ENCODE peak calls at places on chromosomes 5 and 9, in six cellular contexts. D is AG04449, C is upper lobe of right lung, M is kidney, E is sigmoid colon, O is lower lobe of right lung. L is an unnamed sample.

GRCh38 chr5:144117412-144117811 is 53.0 kb downstream of the YIPF5 start:
- DNase-seq in D (no peak), C (no peak), M (no peak), E (no peak), O (no peak), L (no peak)

GRCh38 chr5:174535691-174536090 is 188.7 kb upstream of the MSX2 start:
- DNase-seq in O (no peak), D (no peak), M (no peak), E (no peak), C (no peak), L (peak)

GRCh38 chr9:74960548-74960947 is 7.8 kb upstream of the C9orf40 start:
- DNase-seq in O (no peak), C (no peak), E (no peak), D (no peak), M (no peak), L (peak)

GRCh38 chr5:89662499-89662898 is 747.1 kb downstream of the CETN3 start:
- DNase-seq in E (no peak), D (no peak), M (no peak), O (no peak), C (no peak), L (no peak)

GRCh38 chr5:64176301-64176700 is 10.7 kb downstream of the RNF180 start:
- DNase-seq in O (no peak), C (no peak), M (no peak), E (no peak), D (no peak), L (no peak)

GRCh38 chr9:126984969-126985368 is 70.4 kb downstream of the RALGPS1 start:
- DNase-seq in D (no peak), O (no peak), E (no peak), M (no peak), C (no peak), L (no peak)

GRCh38 chr5:170238456-170238855 is 5.7 kb downstream of the C5orf58 start:
- DNase-seq in O (no peak), M (no peak), E (no peak), C (no peak), D (no peak), L (no peak)

GRCh38 chr9:111427186-111427585 is 57.0 kb downstream of the ECPAS start:
- DNase-seq in E (no peak), D (peak), C (no peak), O (no peak), M (no peak), L (peak)

DNA sequence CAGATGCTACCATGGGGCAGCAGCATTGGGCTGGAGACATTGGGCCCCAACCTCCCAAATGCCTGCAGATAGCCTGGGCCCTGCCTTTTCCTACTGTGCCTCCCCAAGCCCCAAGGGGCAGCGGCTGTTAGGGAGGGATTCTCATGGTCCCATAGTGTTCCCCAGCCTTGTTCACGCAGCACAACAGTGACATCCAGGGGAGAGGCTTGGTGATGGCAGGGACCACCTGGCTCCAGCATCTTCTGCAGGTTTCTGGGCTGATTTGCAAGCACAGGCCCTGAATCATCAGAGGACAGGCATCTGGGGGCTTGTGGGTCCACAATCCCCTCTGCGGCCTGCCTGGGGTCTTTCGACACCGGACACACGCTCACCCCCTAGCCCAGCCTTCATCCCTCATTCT is 354.6 kb downstream of the SLIT3 start:
- DNase-seq in M (no peak), E (no peak), D (no peak), C (no peak), O (no peak), L (no peak)
- TF ChIP-seq CTCF in M (no peak), E (no peak), D (peak), C (no peak), O (no peak), L (peak)

GRCh38 chr5:3600106-3600997 is 4.7 kb downstream of the IRX1 start:
- DNase-seq in D (no peak), E (no peak), O (no peak), M (no peak), C (no peak), L (peak)

GRCh38 chr5:3598725-3599282 is 3.2 kb downstream of the IRX1 start:
- DNase-seq in O (no peak), M (no peak), E (no peak), C (no peak), D (no peak), L (peak)

GRCh38 chr5:3601060-3601710 is 5.6 kb downstream of the IRX1 start:
- DNase-seq in E (no peak), O (no peak), D (no peak), C (no peak), M (no peak), L (peak)

GRCh38 chr5:3598236-3598635 is 2.6 kb downstream of the IRX1 start:
- DNase-seq in D (no peak), C (no peak), O (no peak), E (no peak), M (no peak), L (no peak)

GRCh38 chr5:3599283-3600105 is 3.9 kb downstream of the IRX1 start:
- DNase-seq in O (no peak), E (no peak), D (no peak), C (no peak), M (no peak), L (peak)
- TF ChIP-seq CTCF in O (peak), E (no peak), D (peak), C (no peak), M (no peak), L (peak)

GRCh38 chr9:136719212-136719880 is 7.0 kb downstream of the DIPK1B start:
- DNase-seq in M (peak), C (no peak), O (peak), E (no peak), D (no peak), L (no peak)
- TF ChIP-seq CTCF in M (no peak), C (peak), O (peak), E (no peak), D (no peak), L (no peak)

DNA sequence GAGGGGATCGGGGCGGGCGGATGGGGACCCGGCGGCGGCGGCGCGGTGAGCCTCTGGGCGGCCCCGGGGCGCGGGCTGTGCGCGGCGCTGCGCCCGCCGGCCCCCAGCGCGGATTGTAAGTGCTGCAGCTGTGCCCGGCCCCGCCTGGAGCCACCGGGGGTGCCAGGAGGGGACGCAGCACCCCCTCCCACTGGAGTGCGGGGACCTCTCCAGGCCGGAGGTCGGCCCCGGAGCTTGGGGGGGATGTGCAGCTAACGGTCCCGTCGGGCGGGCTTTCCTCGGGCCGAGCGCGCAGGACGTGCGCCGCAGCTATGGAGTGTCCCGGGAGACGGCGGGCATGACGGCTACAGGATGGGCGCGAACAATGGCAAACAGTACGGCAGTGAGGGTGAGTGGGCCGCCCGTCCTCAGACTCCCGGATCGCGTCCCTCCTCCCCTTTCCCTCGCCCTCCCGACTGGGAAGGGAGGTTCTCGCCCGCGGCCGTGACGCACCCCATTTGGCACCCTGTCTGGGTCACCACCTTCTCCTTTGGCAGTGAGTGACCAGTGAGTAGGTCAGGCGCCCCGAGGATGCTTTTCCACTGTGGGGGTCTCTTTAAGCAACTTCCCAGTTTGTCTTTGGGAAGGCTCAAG is 462 bp downstream of the FBXL7 start:
- DNase-seq in O (peak), M (peak), D (no peak), C (peak), E (peak), L (peak)
- TF ChIP-seq CTCF in O (no peak), M (no peak), D (no peak), C (no peak), E (no peak), L (no peak)

GRCh38 chr5:78895616-78896015 is 89.5 kb downstream of the ARSB start:
- DNase-seq in O (no peak), D (no peak), M (no peak), E (no peak), C (no peak), L (no peak)

GRCh38 chr5:78890663-78891379 is 94.3 kb downstream of the ARSB start:
- DNase-seq in D (no peak), E (no peak), C (no peak), M (no peak), O (no peak), L (no peak)

GRCh38 chr5:78893959-78894676 is 91.0 kb downstream of the ARSB start:
- DNase-seq in O (no peak), D (no peak), E (no peak), M (no peak), C (no peak), L (no peak)

GRCh38 chr5:78899922-78900362 is 85.2 kb downstream of the ARSB start:
- DNase-seq in M (no peak), C (no peak), D (no peak), O (peak), E (no peak), L (peak)

DNA sequence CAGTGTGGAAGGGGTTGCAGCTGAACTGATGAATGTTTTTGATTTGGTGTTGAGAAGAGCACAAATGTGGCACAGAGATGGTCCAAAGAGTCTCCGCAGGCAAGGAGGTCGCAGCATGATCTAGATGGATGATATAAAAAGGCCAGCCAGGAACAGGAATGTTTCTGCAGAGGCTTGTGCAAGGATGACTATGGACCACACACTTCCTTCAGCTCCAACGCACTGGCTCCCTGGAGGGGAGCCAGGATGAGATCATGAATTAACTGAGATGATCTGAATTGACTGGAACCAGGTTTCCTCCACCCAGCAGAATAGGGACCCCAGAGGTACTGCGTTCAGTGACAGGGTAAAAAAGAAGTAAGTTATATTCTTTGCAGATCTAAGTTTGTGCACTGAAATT is 89.0 kb downstream of the ARSB start:
- DNase-seq in D (no peak), O (no peak), C (no peak), E (no peak), M (no peak), L (peak)
- TF ChIP-seq CTCF in D (no peak), O (no peak), C (no peak), E (no peak), M (no peak), L (no peak)